ENCODE peak calls at places on chromosomes 2 and 18, in nine cellular contexts. One of them, this sample, is unnamed.

GRCh38 chr2:513981-514706 is 163.1 kb downstream of the TMEM18 start:
- DNase-seq in activated gamma-delta T cell: no peak
- DNase-seq in NCI-H1092: no peak
- DNase-seq in H7: no peak
- DNase-seq in stimulated activated CD4-positive, alpha-beta T cell treated with anti-CD3 and anti-CD28 coated beads, TNF-alpha, amount 100 ng/mL, for 1 hour: no peak
- DNase-seq in HTR-8/SVneo: no peak
- DNase-seq in mammary epithelial cell: no peak
- DNase-seq in glutamatergic neuron: no peak
- DNase-seq in omental fat pad: no peak
- DNase-seq in this sample: no peak

GRCh38 chr2:177667626-177668025 is 275.1 kb downstream of the AGPS start:
- DNase-seq in omental fat pad: no peak
- DNase-seq in NCI-H1092: no peak
- DNase-seq in mammary epithelial cell: peak; percentile 37
- DNase-seq in HTR-8/SVneo: no peak
- DNase-seq in H7: no peak
- DNase-seq in stimulated activated CD4-positive, alpha-beta T cell treated with anti-CD3 and anti-CD28 coated beads, TNF-alpha, amount 100 ng/mL, for 1 hour: no peak
- DNase-seq in activated gamma-delta T cell: no peak
- DNase-seq in glutamatergic neuron: no peak
- DNase-seq in this sample: no peak

GRCh38 chr18:66167829-66168463 is 417.1 kb downstream of the CDH7 start:
- DNase-seq in stimulated activated CD4-positive, alpha-beta T cell treated with anti-CD3 and anti-CD28 coated beads, TNF-alpha, amount 100 ng/mL, for 1 hour: no peak
- DNase-seq in HTR-8/SVneo: no peak
- DNase-seq in omental fat pad: no peak
- DNase-seq in mammary epithelial cell: no peak
- DNase-seq in activated gamma-delta T cell: no peak
- DNase-seq in NCI-H1092: no peak
- DNase-seq in H7: no peak
- DNase-seq in glutamatergic neuron: no peak
- DNase-seq in this sample: no peak

GRCh38 chr2:200761168-200761715 is 50.5 kb upstream of the BZW1 start:
- DNase-seq in activated gamma-delta T cell: no peak
- DNase-seq in HTR-8/SVneo: no peak
- DNase-seq in stimulated activated CD4-positive, alpha-beta T cell treated with anti-CD3 and anti-CD28 coated beads, TNF-alpha, amount 100 ng/mL, for 1 hour: no peak
- DNase-seq in mammary epithelial cell: no peak
- DNase-seq in H7: no peak
- DNase-seq in omental fat pad: no peak
- DNase-seq in NCI-H1092: no peak
- DNase-seq in glutamatergic neuron: no peak
- DNase-seq in this sample: no peak

GRCh38 chr2:38565333-38565732 is 37.4 kb downstream of the HNRNPLL start:
- DNase-seq in HTR-8/SVneo: no peak
- DNase-seq in H7: no peak
- DNase-seq in omental fat pad: no peak
- DNase-seq in mammary epithelial cell: no peak
- DNase-seq in NCI-H1092: no peak
- DNase-seq in glutamatergic neuron: no peak
- DNase-seq in stimulated activated CD4-positive, alpha-beta T cell treated with anti-CD3 and anti-CD28 coated beads, TNF-alpha, amount 100 ng/mL, for 1 hour: no peak
- DNase-seq in activated gamma-delta T cell: no peak
- DNase-seq in this sample: no peak

GRCh38 chr2:109526442-109526970 is 87.3 kb downstream of the SEPTIN10 start:
- DNase-seq in HTR-8/SVneo: no peak
- DNase-seq in activated gamma-delta T cell: no peak
- DNase-seq in NCI-H1092: no peak
- DNase-seq in glutamatergic neuron: no peak
- DNase-seq in mammary epithelial cell: no peak
- DNase-seq in stimulated activated CD4-positive, alpha-beta T cell treated with anti-CD3 and anti-CD28 coated beads, TNF-alpha, amount 100 ng/mL, for 1 hour: no peak
- DNase-seq in H7: no peak
- DNase-seq in omental fat pad: no peak
- DNase-seq in this sample: no peak

GRCh38 chr2:238024986-238025385 is 35.8 kb upstream of the SCLY start:
- DNase-seq in NCI-H1092: no peak
- DNase-seq in omental fat pad: no peak
- DNase-seq in H7: no peak
- DNase-seq in stimulated activated CD4-positive, alpha-beta T cell treated with anti-CD3 and anti-CD28 coated beads, TNF-alpha, amount 100 ng/mL, for 1 hour: no peak
- DNase-seq in glutamatergic neuron: no peak
- DNase-seq in mammary epithelial cell: peak; percentile 82
- DNase-seq in HTR-8/SVneo: no peak
- DNase-seq in activated gamma-delta T cell: no peak
- DNase-seq in this sample: peak; percentile 72

GRCh38 chr18:46469186-46469915 is 187.7 kb downstream of the LOXHD1 start:
- DNase-seq in stimulated activated CD4-positive, alpha-beta T cell treated with anti-CD3 and anti-CD28 coated beads, TNF-alpha, amount 100 ng/mL, for 1 hour: no peak
- DNase-seq in activated gamma-delta T cell: no peak
- DNase-seq in NCI-H1092: peak; percentile 43
- DNase-seq in mammary epithelial cell: no peak
- DNase-seq in H7: peak; percentile 61
- DNase-seq in glutamatergic neuron: no peak
- DNase-seq in HTR-8/SVneo: no peak
- DNase-seq in omental fat pad: no peak
- DNase-seq in this sample: no peak

GRCh38 chr2:173051463-173051862 is 24.2 kb upstream of the MAP3K20 start:
- DNase-seq in mammary epithelial cell: no peak
- DNase-seq in NCI-H1092: no peak
- DNase-seq in HTR-8/SVneo: no peak
- DNase-seq in glutamatergic neuron: no peak
- DNase-seq in omental fat pad: no peak
- DNase-seq in stimulated activated CD4-positive, alpha-beta T cell treated with anti-CD3 and anti-CD28 coated beads, TNF-alpha, amount 100 ng/mL, for 1 hour: no peak
- DNase-seq in H7: no peak
- DNase-seq in activated gamma-delta T cell: no peak
- DNase-seq in this sample: no peak

GRCh38 chr2:239832995-239833727 is 192.0 kb downstream of the NDUFA10 start:
- DNase-seq in mammary epithelial cell: no peak
- DNase-seq in HTR-8/SVneo: no peak
- DNase-seq in activated gamma-delta T cell: no peak
- DNase-seq in NCI-H1092: no peak
- DNase-seq in H7: peak; percentile 10
- DNase-seq in glutamatergic neuron: no peak
- DNase-seq in stimulated activated CD4-positive, alpha-beta T cell treated with anti-CD3 and anti-CD28 coated beads, TNF-alpha, amount 100 ng/mL, for 1 hour: no peak
- DNase-seq in omental fat pad: no peak
- DNase-seq in this sample: no peak

GRCh38 chr18:4181882-4182568 is 273.1 kb downstream of the DLGAP1 start:
- DNase-seq in glutamatergic neuron: no peak
- DNase-seq in activated gamma-delta T cell: no peak
- DNase-seq in omental fat pad: no peak
- DNase-seq in H7: peak; percentile 49
- DNase-seq in mammary epithelial cell: no peak
- DNase-seq in NCI-H1092: no peak
- DNase-seq in stimulated activated CD4-positive, alpha-beta T cell treated with anti-CD3 and anti-CD28 coated beads, TNF-alpha, amount 100 ng/mL, for 1 hour: no peak
- DNase-seq in HTR-8/SVneo: no peak
- DNase-seq in this sample: no peak

GRCh38 chr2:149038442-149039212 is at the start of gene LYPD6B:
- DNase-seq in H7: peak; percentile 91
- DNase-seq in mammary epithelial cell: peak; percentile 16
- DNase-seq in NCI-H1092: no peak
- DNase-seq in stimulated activated CD4-positive, alpha-beta T cell treated with anti-CD3 and anti-CD28 coated beads, TNF-alpha, amount 100 ng/mL, for 1 hour: no peak
- DNase-seq in activated gamma-delta T cell: no peak
- DNase-seq in HTR-8/SVneo: peak; percentile 41
- DNase-seq in glutamatergic neuron: peak; percentile 52
- DNase-seq in omental fat pad: no peak
- DNase-seq in this sample: no peak

This sample was measured in T-helper 2 cell.